ENCODE peak calls at places on chromosomes 7 and 10, in ten cellular contexts. A is HepG2; I is aorta; Y is IMR-90; W is HCT116; R is testis; F is H1; H is CD8-positive, alpha-beta T cell; O is body of pancreas; B is spleen. X is an unnamed sample.
A peak's percentile ranks its signal among the peaks of the same experiment; 100 is the strongest.

GRCh38 chr7:46352335-46352954 is 431.4 kb upstream of the IGFBP3 start:
- DNase-seq in A (peak; percentile 57), I (no peak), Y (peak; percentile 72), W (peak; percentile 56), R (peak; percentile 59), F (peak; percentile 15), H (no peak), O (peak; percentile 25), B (no peak), X (no peak)

GRCh38 chr10:131437556-131438465 is 126.3 kb upstream of the TCERG1L start:
- DNase-seq in A (no peak), I (no peak), Y (no peak), W (no peak), R (no peak), F (no peak), H (no peak), O (no peak), B (no peak), X (no peak)

GRCh38 chr10:99276848-99277486 is 41.3 kb upstream of the HPSE2 start:
- DNase-seq in A (peak; percentile 17), I (no peak), Y (peak; percentile 2), W (peak; percentile 46), R (no peak), F (no peak), H (no peak), O (no peak), B (no peak), X (no peak)

GRCh38 chr10:105292236-105292635 is 651.1 kb downstream of the SORCS3 start:
- DNase-seq in A (no peak), I (no peak), Y (no peak), W (no peak), R (no peak), F (no peak), H (no peak), O (no peak), B (no peak), X (no peak)

GRCh38 chr10:52059089-52059488 is 255.0 kb upstream of the DKK1 start:
- DNase-seq in A (no peak), I (no peak), Y (peak; percentile 1), W (no peak), R (no peak), F (no peak), H (no peak), O (no peak), B (no peak), X (no peak)

GRCh38 chr7:117127585-117128168 is 174.4 kb downstream of the ST7 start:
- DNase-seq in A (peak; percentile 55), I (no peak), Y (peak; percentile 72), W (peak; percentile 28), R (peak; percentile 64), F (no peak), H (peak; percentile 49), O (peak; percentile 48), B (no peak), X (peak; percentile 15)

GRCh38 chr7:154649434-154649833 is 353.5 kb downstream of the PAXIP1 start:
- DNase-seq in A (no peak), I (no peak), Y (no peak), W (no peak), R (no peak), F (no peak), H (no peak), O (no peak), B (no peak), X (no peak)

GRCh38 chr7:2099036-2099957 is 133.4 kb downstream of the MAD1L1 start:
- DNase-seq in A (no peak), I (no peak), Y (peak; percentile 44), W (no peak), R (peak; percentile 44), F (no peak), H (peak; percentile 22), O (no peak), B (peak; percentile 83), X (peak; percentile 45)

GRCh38 chr7:20306499-20306946 is 24.2 kb upstream of the ITGB8 start:
- DNase-seq in A (peak; percentile 62), I (no peak), Y (no peak), W (no peak), R (peak; percentile 18), F (no peak), H (no peak), O (no peak), B (no peak), X (no peak)

GRCh38 chr10:87585565-87586514 is 73.8 kb upstream of the PAPSS2 start:
- DNase-seq in A (peak; percentile 50), I (no peak), Y (peak; percentile 58), W (peak; percentile 70), R (no peak), F (no peak), H (no peak), O (peak; percentile 70), B (no peak), X (no peak)

GRCh38 chr10:74917481-74918077 is 91.2 kb downstream of the KAT6B start:
- DNase-seq in A (peak; percentile 83), I (no peak), Y (peak; percentile 83), W (peak; percentile 64), R (no peak), F (no peak), H (no peak), O (no peak), B (no peak), X (no peak)

GRCh38 chr7:11706666-11707605 is 125.1 kb downstream of the THSD7A start:
- DNase-seq in A (no peak), I (no peak), Y (no peak), W (no peak), R (no peak), F (no peak), H (no peak), O (peak; percentile 43), B (no peak), X (no peak)

GRCh38 chr10:14554091-14554842 is 220.4 kb downstream of the FAM107B start:
- DNase-seq in A (no peak), I (no peak), Y (no peak), W (peak; percentile 27), R (no peak), F (no peak), H (no peak), O (peak; percentile 77), B (no peak), X (no peak)

GRCh38 chr7:69342154-69342884 is 256.0 kb upstream of the AUTS2 start:
- DNase-seq in A (no peak), I (no peak), Y (no peak), W (no peak), R (no peak), F (no peak), H (no peak), O (no peak), B (no peak), X (no peak)

GRCh38 chr7:51308738-51309102 is 7.9 kb downstream of the COBL start:
- DNase-seq in A (no peak), I (no peak), Y (no peak), W (no peak), R (no peak), F (no peak), H (no peak), O (no peak), B (no peak), X (no peak)

GRCh38 chr7:51310131-51310583 is 6.5 kb downstream of the COBL start:
- DNase-seq in A (no peak), I (no peak), Y (no peak), W (no peak), R (no peak), F (no peak), H (no peak), O (no peak), B (no peak), X (no peak)

GRCh38 chr7:51311166-51311565 is 5.4 kb downstream of the COBL start:
- DNase-seq in A (no peak), I (no peak), Y (no peak), W (no peak), R (no peak), F (no peak), H (no peak), O (no peak), B (no peak), X (no peak)

GRCh38 chr7:51307811-51308737 is 8.5 kb downstream of the COBL start:
- DNase-seq in A (no peak), I (no peak), Y (no peak), W (no peak), R (no peak), F (no peak), H (no peak), O (no peak), B (no peak), X (no peak)

DNA sequence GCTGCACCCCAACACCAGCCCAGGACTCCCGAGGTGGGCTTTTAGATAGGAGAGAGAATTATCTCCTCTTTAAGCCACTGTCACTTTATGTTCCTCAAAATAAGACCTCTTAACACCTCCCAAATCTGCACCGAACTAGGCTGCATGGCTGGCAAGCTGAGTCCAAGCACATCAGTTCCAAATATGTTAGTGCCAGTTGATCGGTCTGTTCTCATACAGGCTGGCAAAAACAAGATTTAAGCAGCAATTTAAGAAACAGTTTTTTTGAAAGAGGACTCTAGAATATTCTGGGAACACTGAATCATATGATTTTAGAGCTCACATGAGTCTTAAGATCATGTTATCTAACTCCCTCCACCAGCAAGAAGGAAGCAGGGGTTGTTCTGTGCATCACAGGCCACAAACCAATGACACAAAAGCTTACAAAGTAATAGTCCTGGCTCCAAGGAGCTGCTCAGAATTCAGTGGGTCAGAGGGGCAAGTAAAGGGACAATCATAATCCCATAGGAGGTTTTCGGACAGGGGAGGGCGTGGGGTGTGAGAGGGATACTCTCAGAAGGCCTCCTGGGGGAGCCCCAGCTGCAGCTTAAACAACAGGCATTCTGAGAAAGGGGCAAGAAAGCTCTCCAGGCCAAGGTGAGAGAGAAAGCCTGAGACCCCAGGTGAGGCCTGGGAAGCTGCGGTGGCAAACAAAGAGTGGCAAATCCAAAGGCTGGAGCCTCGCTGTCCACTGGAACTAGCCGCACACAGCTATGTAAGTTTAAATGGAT is 7.1 kb downstream of the COBL start:
- DNase-seq in A (no peak), I (no peak), Y (no peak), W (no peak), R (no peak), F (no peak), H (no peak), O (no peak), B (no peak), X (no peak)
- H3K27ac ChIP-seq in A (no peak overlapping the region), I (no peak overlapping the region), Y (no peak overlapping the region), W (no peak overlapping the region), R (no peak overlapping the region), F (no peak overlapping the region), H (no peak overlapping the region), O (no peak overlapping the region), B (no peak overlapping the region), X (no peak overlapping the region)

GRCh38 chr7:47474937-47475879 is 106.7 kb downstream of the TNS3 start:
- DNase-seq in A (peak; percentile 98), I (peak; percentile 92), Y (peak; percentile 96), W (peak; percentile 91), R (peak; percentile 94), F (peak; percentile 54), H (no peak), O (peak; percentile 97), B (peak; percentile 91), X (no peak)
- H3K27ac ChIP-seq in A (peak overlapping the region; percentile 82), I (no peak overlapping the region), Y (no peak overlapping the region), W (peak overlapping the region; percentile 81), R (peak overlapping the region; percentile 28), F (no peak overlapping the region), H (no peak overlapping the region), O (peak overlapping the region; percentile 97), B (peak overlapping the region; percentile 78), X (no peak overlapping the region)

GRCh38 chr10:93463723-93464511 is 18.2 kb downstream of the MYOF start:
- DNase-seq in A (no peak), I (no peak), Y (peak; percentile 71), W (no peak), R (peak; percentile 42), F (no peak), H (no peak), O (peak; percentile 29), B (no peak), X (no peak)
- H3K27ac ChIP-seq in A (no peak overlapping the region), I (peak overlapping the region; percentile 86), Y (peak overlapping the region; percentile 82), W (peak overlapping the region; percentile 98), R (no peak overlapping the region), F (no peak overlapping the region), H (no peak overlapping the region), O (peak overlapping the region; percentile 90), B (peak overlapping the region; percentile 61), X (no peak overlapping the region)

GRCh38 chr7:157794764-157795101 is 457.9 kb downstream of the DNAJB6 start:
- DNase-seq in A (no peak), I (no peak), Y (no peak), W (no peak), R (no peak), F (no peak), H (no peak), O (no peak), B (no peak), X (no peak)
- H3K27ac ChIP-seq in A (no peak overlapping the region), I (no peak overlapping the region), Y (no peak overlapping the region), W (no peak overlapping the region), R (no peak overlapping the region), F (no peak overlapping the region), H (no peak overlapping the region), O (no peak overlapping the region), B (no peak overlapping the region), X (no peak overlapping the region)

X was measured in CD4-positive, alpha-beta T cell.